ENCODE peak calls at places on chromosomes 4 and X, in seven cellular contexts. G, H, W, I, A, P and E are unnamed samples.

GRCh38 chr4:75769044-75769443 is 44.7 kb downstream of the USO1 start:
- DNase-seq in G (no peak), I (no peak), P (no peak), A (no peak), H (peak; percentile 16), W (peak; percentile 6), E (no peak)

GRCh38 chr4:113784497-113785254 is 23.1 kb upstream of the CAMK2D start:
- DNase-seq in P (peak; percentile 98), A (no peak), W (peak; percentile 99), I (no peak), G (peak; percentile 64), H (peak; percentile 97), E (no peak)

GRCh38 chr4:153467154-153467896 is 1.2 kb downstream of the TMEM131L start:
- DNase-seq in H (no peak), I (peak; percentile 45), W (no peak), G (peak; percentile 25), P (no peak), A (peak; percentile 86), E (peak; percentile 36)

GRCh38 chrX:46912673-46913491 is 661 bp downstream of the JADE3 start:
- DNase-seq in P (peak; percentile 38), H (peak; percentile 24), A (peak; percentile 54), G (no peak), W (peak; percentile 26), I (peak; percentile 23), E (peak; percentile 25)

GRCh38 chr4:168440442-168441264 is 39.6 kb downstream of the DDX60L start:
- DNase-seq in P (peak; percentile 63), W (peak; percentile 74), G (peak; percentile 40), H (peak; percentile 48), I (no peak), A (no peak), E (no peak)

GRCh38 chr4:113209652-113210320 is 160.3 kb downstream of the ANK2 start:
- DNase-seq in P (no peak), H (no peak), I (no peak), G (no peak), A (no peak), W (no peak), E (no peak)

GRCh38 chr4:7330811-7331681 is 103.7 kb downstream of the PSAPL1 start:
- DNase-seq in A (peak; percentile 38), W (no peak), I (no peak), G (no peak), P (no peak), H (no peak), E (peak; percentile 5)

GRCh38 chrX:149497626-149498025 is 7.5 kb downstream of the IDS start:
- DNase-seq in G (peak; percentile 13), A (no peak), H (peak; percentile 68), P (peak; percentile 49), W (peak; percentile 74), I (no peak), E (no peak)

GRCh38 chr4:6464842-6465588 is 7.4 kb downstream of the PPP2R2C start:
- DNase-seq in P (no peak), I (no peak), W (peak; percentile 19), G (no peak), A (no peak), H (no peak), E (no peak)

GRCh38 chrX:68999351-68999750 is 165.9 kb downstream of the PJA1 start:
- DNase-seq in G (peak; percentile 78), I (no peak), W (peak; percentile 45), P (peak; percentile 22), A (no peak), H (no peak), E (no peak)

GRCh38 chr4:61521451-61521850 is 321.3 kb downstream of the ADGRL3 start:
- DNase-seq in G (no peak), A (no peak), P (no peak), W (no peak), I (no peak), H (no peak), E (no peak)

GRCh38 chr4:2248821-2249261 is 6.9 kb upstream of the HAUS3 start:
- DNase-seq in G (no peak), W (no peak), H (no peak), I (no peak), P (no peak), A (peak; percentile 42), E (no peak)

GRCh38 chr4:168900080-168900479 is 110.0 kb downstream of the CBR4 start:
- DNase-seq in I (peak; percentile 63), H (peak; percentile 61), A (no peak), P (no peak), G (no peak), W (peak; percentile 52), E (peak; percentile 41)

GRCh38 chr4:116925900-116926457 is 159.4 kb downstream of the TRAM1L1 start:
- DNase-seq in W (no peak), P (peak; percentile 34), I (no peak), A (peak; percentile 43), G (no peak), H (no peak), E (no peak)

GRCh38 chr4:125773502-125773901 is 458.7 kb downstream of the FAT4 start:
- DNase-seq in A (no peak), W (no peak), P (no peak), I (no peak), G (no peak), H (no peak), E (no peak)

GRCh38 chr4:156109943-156110925 is 156.6 kb upstream of the CTSO start:
- DNase-seq in P (no peak), A (no peak), W (peak; percentile 70), H (peak; percentile 66), I (peak; percentile 52), G (peak; percentile 73), E (no peak)

GRCh38 chr4:184825394-184826314 is at the start of gene ACSL1:
- DNase-seq in H (peak; percentile 62), P (peak; percentile 65), W (peak; percentile 53), I (peak; percentile 84), G (peak; percentile 82), A (peak; percentile 92), E (peak; percentile 87)

GRCh38 chrX:153741446-153741845 is 16.8 kb downstream of the ABCD1 start:
- DNase-seq in P (no peak), H (no peak), G (no peak), I (no peak), A (no peak), W (no peak), E (no peak)

GRCh38 chr4:125123710-125124109 is 191.0 kb upstream of the FAT4 start:
- DNase-seq in G (no peak), H (peak; percentile 48), P (peak; percentile 17), I (no peak), A (no peak), W (peak; percentile 7), E (no peak)

GRCh38 chr4:64807821-64808220 is 398.6 kb upstream of the TECRL start:
- DNase-seq in P (peak; percentile 21), A (no peak), G (no peak), H (no peak), I (no peak), W (no peak), E (no peak)

GRCh38 chr4:8278421-8279287 is 9.1 kb downstream of the HTRA3 start:
- DNase-seq in I (peak; percentile 80), G (peak; percentile 41), W (peak; percentile 86), H (peak; percentile 88), P (peak; percentile 83), A (no peak), E (peak; percentile 38)

GRCh38 chr4:118969359-118969758 is 80.7 kb downstream of the SYNPO2 start:
- DNase-seq in I (peak; percentile 73), H (peak; percentile 66), P (peak; percentile 80), G (peak; percentile 49), W (peak; percentile 79), A (no peak), E (peak; percentile 51)
- TF ChIP-seq CTCF in I (peak; percentile 90), H (peak; percentile 85), P (peak; percentile 74), G (peak; percentile 65), W (peak; percentile 78), A (peak; percentile 52), E (peak; percentile 72)

GRCh38 chr4:954211-955020 is 19.0 kb downstream of the DGKQ start:
- DNase-seq in H (no peak), P (no peak), G (no peak), A (no peak), I (no peak), W (no peak), E (no peak)

GRCh38 chr4:956531-957230 is 16.7 kb downstream of the DGKQ start:
- DNase-seq in H (no peak), W (no peak), A (no peak), P (no peak), I (no peak), G (no peak), E (no peak)

GRCh38 chr4:955161-955921 is 18.0 kb downstream of the DGKQ start:
- DNase-seq in A (no peak), I (no peak), G (no peak), H (no peak), P (no peak), W (no peak), E (no peak)

GRCh38 chr4:957231-957580 is 16.2 kb downstream of the DGKQ start:
- DNase-seq in I (no peak), W (no peak), P (no peak), G (no peak), A (no peak), H (no peak), E (no peak)

GRCh38 chr4:955931-956381 is 17.4 kb downstream of the DGKQ start:
- DNase-seq in P (no peak), W (no peak), H (no peak), G (no peak), A (no peak), I (no peak), E (no peak)
- TF ChIP-seq CTCF in P (no peak), W (no peak), H (no peak), G (no peak), A (no peak), I (no peak), E (no peak)

GRCh38 chrX:119574394-119575266 is at the start of gene UBE2A:
- DNase-seq in H (peak; percentile 93), P (peak; percentile 92), W (peak; percentile 85), A (peak; percentile 94), I (peak; percentile 87), G (peak; percentile 94), E (peak; percentile 92)
- TF ChIP-seq CTCF in H (peak; percentile 30), P (peak; percentile 38), W (no peak), A (peak; percentile 41), I (peak; percentile 37), G (peak; percentile 31), E (peak; percentile 58)

GRCh38 chr4:42768125-42768748 is 111.3 kb upstream of the ATP8A1 start:
- DNase-seq in H (no peak), P (no peak), A (no peak), W (no peak), I (no peak), G (no peak), E (no peak)
- TF ChIP-seq CTCF in H (no peak), P (no peak), A (no peak), W (no peak), I (no peak), G (no peak), E (no peak)

GRCh38 chr4:173194175-173194574 is 25.6 kb downstream of the GALNT7 start:
- DNase-seq in P (no peak), W (no peak), I (no peak), G (no peak), H (no peak), A (no peak), E (no peak)

GRCh38 chr4:173195132-173195531 is 26.5 kb downstream of the GALNT7 start:
- DNase-seq in H (no peak), W (no peak), I (no peak), A (no peak), G (no peak), P (no peak), E (no peak)

GRCh38 chr4:173195708-173196107 is 27.1 kb downstream of the GALNT7 start:
- DNase-seq in I (no peak), W (no peak), G (no peak), P (no peak), A (no peak), H (no peak), E (no peak)

GRCh38 chr4:173191623-173192041 is 23.0 kb downstream of the GALNT7 start:
- DNase-seq in P (peak; percentile 56), W (peak; percentile 26), I (no peak), G (peak; percentile 68), A (no peak), H (no peak), E (no peak)

GRCh38 chr4:173192375-173193162 is 24.0 kb downstream of the GALNT7 start:
- DNase-seq in W (no peak), P (no peak), A (no peak), G (no peak), I (no peak), H (no peak), E (no peak)
- TF ChIP-seq CTCF in W (peak; percentile 19), P (peak; percentile 14), A (no peak), G (no peak), I (no peak), H (no peak), E (no peak)